ENCODE peak calls at places on chromosomes 13 and 19, in seven cellular contexts. M is mesendoderm, I is keratinocyte, V is GM23248, H is neuronal stem cell, F is astrocyte, K is fibroblast of lung. L is an unnamed sample.

GRCh38 chr19:19105365-19106060 is 32.8 kb downstream of the TMEM161A start:
- DNase-seq in M (peak), I (no peak), V (peak), H (peak), F (peak), K (peak), L (peak)

GRCh38 chr13:84972907-84973306 is 826.3 kb downstream of the SLITRK6 start:
- DNase-seq in M (no peak), I (no peak), V (no peak), H (no peak), F (no peak), K (no peak), L (no peak)

GRCh38 chr19:5108123-5108613 is 139.3 kb downstream of the KDM4B start:
- DNase-seq in M (no peak), I (no peak), V (no peak), H (no peak), F (no peak), K (no peak), L (no peak)

GRCh38 chr19:42366676-42367075 is 23.4 kb downstream of the CNFN start:
- DNase-seq in M (no peak), I (no peak), V (no peak), H (no peak), F (no peak), K (no peak), L (no peak)

GRCh38 chr13:43153436-43154082 is 130.2 kb downstream of the DNAJC15 start:
- DNase-seq in M (peak), I (peak), V (peak), H (no peak), F (peak), K (peak), L (peak)

GRCh38 chr13:99983401-99984133 is 2.0 kb downstream of the ZIC2 start:
- DNase-seq in M (peak), I (no peak), V (peak), H (no peak), F (no peak), K (no peak), L (no peak)

GRCh38 chr19:27925202-27925601 is 1287.7 kb downstream of the UQCRFS1 start:
- DNase-seq in M (no peak), I (no peak), V (no peak), H (no peak), F (no peak), K (no peak), L (no peak)

GRCh38 chr19:33411621-33412180 is 38.2 kb downstream of the CEBPG start:
- DNase-seq in M (no peak), I (no peak), V (no peak), H (no peak), F (no peak), K (no peak), L (no peak)

GRCh38 chr19:14544977-14545715 is 15.8 kb downstream of the TECR start:
- DNase-seq in M (no peak), I (no peak), V (no peak), H (no peak), F (no peak), K (no peak), L (no peak)

GRCh38 chr13:44523176-44524017 is 52.7 kb downstream of the TSC22D1 start:
- DNase-seq in M (peak), I (peak), V (peak), H (no peak), F (peak), K (peak), L (peak)

GRCh38 chr19:54517483-54517882 is 14.9 kb downstream of the LAIR2 start:
- DNase-seq in M (peak), I (no peak), V (peak), H (peak), F (peak), K (peak), L (peak)

GRCh38 chr13:27043013-27043412 is 128.6 kb downstream of the USP12 start:
- DNase-seq in M (peak), I (peak), V (peak), H (no peak), F (peak), K (peak), L (peak)

GRCh38 chr19:49546825-49547565 is 19.2 kb downstream of the RCN3 start:
- DNase-seq in M (peak), I (no peak), V (peak), H (peak), F (peak), K (peak), L (peak)

GRCh38 chr13:92510416-92510815 is 716.2 kb upstream of the GPC6 start:
- DNase-seq in M (peak), I (peak), V (no peak), H (no peak), F (peak), K (peak), L (peak)

GRCh38 chr13:73421310-73421912 is 362.6 kb downstream of the KLF5 start:
- DNase-seq in M (no peak), I (peak), V (peak), H (no peak), F (peak), K (no peak), L (peak)

GRCh38 chr19:43524922-43525835 is 1.8 kb downstream of the ETHE1 start:
- DNase-seq in M (peak), I (no peak), V (peak), H (no peak), F (peak), K (peak), L (peak)

GRCh38 chr19:41844601-41845000 is at the start of gene LYPD4:
- DNase-seq in M (no peak), I (no peak), V (no peak), H (no peak), F (no peak), K (no peak), L (no peak)

GRCh38 chr13:113586661-113587479 is 2.3 kb downstream of the TFDP1 start:
- DNase-seq in M (no peak), I (no peak), V (no peak), H (no peak), F (no peak), K (no peak), L (no peak)

GRCh38 chr13:85367887-85368286 is 431.3 kb downstream of the SLITRK6 start:
- DNase-seq in M (no peak), I (no peak), V (no peak), H (no peak), F (peak), K (no peak), L (no peak)

GRCh38 chr13:72194531-72194930 is 327.5 kb upstream of the DACH1 start:
- DNase-seq in M (no peak), I (no peak), V (no peak), H (no peak), F (no peak), K (no peak), L (peak)

GRCh38 chr19:6540918-6541689 is 10.3 kb downstream of the TNFSF9 start:
- DNase-seq in M (no peak), I (no peak), V (peak), H (no peak), F (no peak), K (no peak), L (no peak)

GRCh38 chr19:38047048-38047435 is 140.0 kb downstream of the SIPA1L3 start:
- DNase-seq in M (no peak), I (no peak), V (no peak), H (no peak), F (no peak), K (no peak), L (no peak)

GRCh38 chr19:56162258-56162657 is 13.6 kb upstream of the GALP start:
- DNase-seq in M (no peak), I (no peak), V (no peak), H (no peak), F (peak), K (no peak), L (peak)

GRCh38 chr13:75145926-75146325 is 336.0 kb downstream of the TBC1D4 start:
- DNase-seq in M (no peak), I (no peak), V (no peak), H (no peak), F (no peak), K (peak), L (no peak)

GRCh38 chr13:87677334-87678234 is 6.4 kb downstream of the SLITRK5 start:
- DNase-seq in M (peak), I (no peak), V (peak), H (peak), F (no peak), K (peak), L (peak)

GRCh38 chr13:84431646-84432045 is 549.4 kb upstream of the SLITRK1 start:
- DNase-seq in M (no peak), I (no peak), V (peak), H (no peak), F (peak), K (no peak), L (no peak)

GRCh38 chr19:12833747-12834417 is 497 bp downstream of the RTBDN start:
- DNase-seq in M (peak), I (no peak), V (peak), H (no peak), F (no peak), K (no peak), L (peak)

GRCh38 chr19:13887529-13887928 is 10.6 kb downstream of the NANOS3 start:
- DNase-seq in M (no peak), I (no peak), V (peak), H (no peak), F (no peak), K (no peak), L (no peak)

GRCh38 chr19:30116984-30117555 is 175.0 kb downstream of the URI1 start:
- DNase-seq in M (peak), I (no peak), V (no peak), H (no peak), F (no peak), K (no peak), L (no peak)

GRCh38 chr19:7663711-7664110 is 5.1 kb upstream of the RETN start:
- DNase-seq in M (no peak), I (no peak), V (peak), H (no peak), F (no peak), K (no peak), L (no peak)

GRCh38 chr19:53102186-53102585 is 1.0 kb downstream of the ZNF160 start:
- DNase-seq in M (peak), I (no peak), V (peak), H (peak), F (no peak), K (no peak), L (peak)

GRCh38 chr13:112743451-112744305 is 53.8 kb downstream of the ATP11A start:
- DNase-seq in M (no peak), I (no peak), V (no peak), H (no peak), F (no peak), K (no peak), L (no peak)

GRCh38 chr13:109214393-109214792 is 572.0 kb downstream of the IRS2 start:
- DNase-seq in M (no peak), I (no peak), V (peak), H (no peak), F (no peak), K (no peak), L (no peak)

GRCh38 chr13:109215377-109215776 is 571.0 kb downstream of the IRS2 start:
- DNase-seq in M (no peak), I (no peak), V (no peak), H (no peak), F (no peak), K (no peak), L (no peak)

GRCh38 chr13:109211616-109212015 is 574.8 kb downstream of the IRS2 start:
- DNase-seq in M (peak), I (no peak), V (peak), H (no peak), F (peak), K (no peak), L (peak)

GRCh38 chr13:109212630-109213029 is 573.8 kb downstream of the IRS2 start:
- DNase-seq in M (no peak), I (no peak), V (no peak), H (no peak), F (no peak), K (no peak), L (no peak)

GRCh38 chr13:109213714-109214113 is 572.7 kb downstream of the IRS2 start:
- DNase-seq in M (no peak), I (no peak), V (no peak), H (no peak), F (no peak), K (no peak), L (peak)
- H3K4me2 ChIP-seq in M (no peak), I (no peak), V (no peak), H (no peak), F (no peak), K (no peak), L (no peak)

GRCh38 chr19:17021328-17021727 is 5.3 kb downstream of the CPAMD8 start:
- DNase-seq in M (no peak), I (no peak), V (no peak), H (no peak), F (no peak), K (no peak), L (no peak)
- H3K4me2 ChIP-seq in M (no peak), I (no peak), V (no peak), H (no peak), F (no peak), K (no peak), L (no peak)

DNA sequence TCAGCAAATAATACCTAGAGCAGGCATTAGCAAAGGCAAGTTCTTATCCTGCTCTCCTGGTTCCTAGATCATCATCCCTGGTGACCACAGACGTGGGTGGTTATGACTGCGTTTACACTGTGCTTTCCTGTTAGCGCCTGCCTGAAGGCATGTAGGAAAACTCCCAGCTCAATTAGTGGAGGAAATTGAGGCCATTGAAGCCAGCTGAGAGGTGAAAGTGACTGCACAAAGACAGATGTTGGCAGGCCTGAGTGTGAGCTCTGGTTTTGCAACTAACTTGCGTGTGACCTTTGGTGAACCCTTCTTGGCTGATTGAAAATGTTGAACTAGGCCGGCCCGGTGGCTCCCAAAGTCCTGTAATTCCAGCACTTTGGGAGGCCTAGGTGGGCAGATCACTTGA is 17.5 kb upstream of the NWD1 start:
- DNase-seq in M (peak), I (peak), V (peak), H (no peak), F (peak), K (peak), L (no peak)
- H3K4me2 ChIP-seq in M (no peak), I (no peak), V (no peak), H (no peak), F (no peak), K (no peak), L (no peak)

DNA sequence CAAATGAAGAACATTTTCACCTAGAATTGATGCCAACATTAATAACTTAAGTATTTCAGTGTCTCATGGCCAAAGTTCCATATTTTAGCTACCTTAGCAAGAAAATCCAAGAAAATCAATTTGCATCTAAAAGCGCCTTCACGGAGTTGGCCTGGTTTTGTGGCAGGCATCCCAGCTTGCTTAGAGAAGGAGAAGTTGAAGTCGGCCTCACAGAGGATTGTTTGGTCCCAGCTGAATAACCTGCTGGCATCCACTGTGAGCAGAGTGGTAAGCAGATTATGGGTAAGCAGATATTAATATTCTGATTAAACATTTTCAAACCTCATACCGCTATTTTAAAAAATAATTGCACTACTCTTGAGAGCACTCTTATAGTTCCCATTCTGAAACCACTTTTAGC is 62.3 kb upstream of the STARD13 start:
- DNase-seq in M (no peak), I (no peak), V (no peak), H (no peak), F (no peak), K (no peak), L (no peak)
- H3K4me2 ChIP-seq in M (no peak), I (no peak), V (no peak), H (no peak), F (peak), K (peak), L (peak)

DNA sequence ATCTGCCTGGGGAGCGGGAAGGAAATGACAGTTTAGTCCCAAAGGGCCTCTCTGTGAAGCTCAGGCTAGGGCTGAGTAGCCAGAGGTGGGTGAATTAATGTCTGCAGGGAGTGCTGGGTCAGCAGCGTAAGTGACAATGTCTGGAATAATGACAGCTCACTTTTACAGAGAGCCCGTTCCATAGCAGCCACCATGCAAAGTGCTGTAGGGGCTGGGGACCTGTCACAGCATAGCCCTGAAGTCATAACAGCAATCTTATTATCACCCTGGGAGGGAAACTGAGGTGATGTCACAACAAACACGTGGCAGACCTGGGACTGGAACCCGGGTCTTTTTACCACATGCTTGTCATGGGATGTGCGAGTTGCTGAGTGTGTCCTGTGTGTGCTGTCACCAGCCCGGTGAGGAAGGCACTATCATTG is 8.7 kb upstream of the CD22 start:
- DNase-seq in M (no peak), I (no peak), V (no peak), H (no peak), F (no peak), K (no peak), L (no peak)
- H3K4me2 ChIP-seq in M (no peak), I (no peak), V (no peak), H (no peak), F (no peak), K (no peak), L (no peak)

GRCh38 chr19:3589439-3589838 is 4.2 kb downstream of the GIPC3 start:
- DNase-seq in M (no peak), I (no peak), V (no peak), H (no peak), F (no peak), K (no peak), L (no peak)

GRCh38 chr19:3586124-3586626 is 897 bp downstream of the GIPC3 start:
- DNase-seq in M (no peak), I (no peak), V (no peak), H (no peak), F (no peak), K (no peak), L (no peak)

GRCh38 chr19:3586707-3587346 is 1.5 kb downstream of the GIPC3 start:
- DNase-seq in M (no peak), I (no peak), V (no peak), H (no peak), F (no peak), K (no peak), L (no peak)

GRCh38 chr19:3589949-3590348 is 4.7 kb downstream of the GIPC3 start:
- DNase-seq in M (no peak), I (no peak), V (no peak), H (no peak), F (no peak), K (no peak), L (no peak)

GRCh38 chr19:3585301-3586123 is at the start of gene GIPC3:
- DNase-seq in M (no peak), I (no peak), V (no peak), H (no peak), F (no peak), K (no peak), L (no peak)
- H3K4me2 ChIP-seq in M (no peak), I (no peak), V (no peak), H (peak), F (peak), K (peak), L (no peak)

L was measured in PC-3.